ENCODE peak calls at places on chromosomes 12 and 14, in five cellular contexts. K is stomach, M is A549, W is uterus, I is upper lobe of left lung. Z is an unnamed sample.

GRCh38 chr12:111585619-111586135 is 13.4 kb downstream of the ATXN2 start:
- DNase-seq in I (no peak), M (no peak), K (no peak), W (no peak), Z (no peak)

GRCh38 chr12:53977596-53978464 is 3.1 kb upstream of the HOTAIR start:
- DNase-seq in W (no peak), M (no peak), K (no peak), I (no peak), Z (no peak)

GRCh38 chr14:99132821-99133562 is 139.0 kb downstream of the BCL11B start:
- DNase-seq in M (no peak), I (no peak), W (no peak), K (peak), Z (peak)

GRCh38 chr12:67689339-67689738 is 40.8 kb downstream of the DYRK2 start:
- DNase-seq in M (no peak), I (no peak), K (no peak), W (no peak), Z (no peak)

GRCh38 chr14:74218462-74218861 is 20.8 kb upstream of the VSX2 start:
- DNase-seq in I (no peak), W (no peak), M (no peak), K (no peak), Z (no peak)

GRCh38 chr14:75720828-75721227 is 59.8 kb downstream of the TTLL5 start:
- DNase-seq in M (no peak), K (peak), W (peak), I (no peak), Z (peak)

GRCh38 chr14:38248629-38249028 is 7.3 kb downstream of the CLEC14A start:
- DNase-seq in K (no peak), M (no peak), W (no peak), I (no peak), Z (no peak)

GRCh38 chr12:95820096-95820703 is 29.6 kb upstream of the NTN4 start:
- DNase-seq in K (peak), I (no peak), M (peak), W (peak), Z (peak)

GRCh38 chr12:66085213-66085612 is 45.3 kb downstream of the LLPH start:
- DNase-seq in M (no peak), K (no peak), I (no peak), W (no peak), Z (no peak)

GRCh38 chr12:66090157-66090556 is 40.4 kb downstream of the LLPH start:
- DNase-seq in I (no peak), W (no peak), M (no peak), K (no peak), Z (no peak)

GRCh38 chr12:66083766-66084165 is 46.8 kb downstream of the LLPH start:
- DNase-seq in M (no peak), W (no peak), I (no peak), K (no peak), Z (no peak)

GRCh38 chr12:66086001-66086400 is 44.5 kb downstream of the LLPH start:
- DNase-seq in W (no peak), I (no peak), M (no peak), K (no peak), Z (no peak)

DNA sequence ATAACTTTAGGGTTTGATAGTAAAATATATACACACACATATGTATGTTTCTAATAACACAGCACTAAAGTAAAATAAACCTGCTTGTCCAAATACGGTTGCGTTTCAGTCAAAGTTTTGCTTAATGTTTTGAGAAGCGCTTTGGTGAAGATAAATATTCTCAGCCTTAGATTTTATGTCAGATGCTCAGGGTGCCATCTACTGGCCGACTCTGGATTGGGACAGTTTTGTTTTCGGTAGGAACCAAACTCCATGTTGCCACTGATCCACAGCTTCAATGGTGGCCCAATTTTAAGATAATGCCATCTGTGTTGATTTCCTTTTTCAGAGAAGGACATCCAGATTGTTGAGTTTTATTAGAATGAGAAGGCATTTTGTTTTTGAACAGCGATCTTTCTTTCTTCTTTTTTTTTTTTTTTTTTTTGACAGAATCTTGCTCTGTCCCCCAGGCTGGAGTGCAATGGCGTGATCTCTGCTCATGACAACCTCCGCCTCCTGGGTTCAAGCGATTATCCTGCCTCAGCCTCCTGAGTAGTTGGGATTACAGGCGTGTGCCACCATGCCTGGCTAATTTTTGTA is 43.1 kb downstream of the LLPH start:
- DNase-seq in M (peak), K (peak), W (peak), I (no peak), Z (peak)
- TF ChIP-seq POLR2A in M (no peak), K (no peak), W (no peak), I (no peak), Z (no peak)

DNA sequence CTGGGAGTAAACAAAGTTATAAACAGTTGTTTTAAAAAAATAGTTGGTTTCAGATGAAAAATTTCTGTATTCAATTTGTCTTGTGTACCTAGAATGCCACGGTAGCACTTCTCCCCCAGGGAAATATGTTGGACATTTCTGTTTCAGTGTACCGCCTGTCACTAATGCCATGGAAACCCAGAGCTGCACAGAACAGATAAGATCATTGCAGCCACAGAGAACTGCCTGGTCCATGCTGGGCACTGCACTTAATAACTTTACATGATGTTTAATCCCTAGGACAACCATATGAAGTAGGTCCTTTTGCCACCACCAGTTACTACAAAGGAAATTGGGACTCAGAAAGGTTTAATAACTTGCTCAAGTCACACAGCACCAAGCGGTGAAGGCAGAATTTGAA is 253.4 kb upstream of the SRRM4 start:
- DNase-seq in M (no peak), K (no peak), I (no peak), W (no peak), Z (no peak)
- TF ChIP-seq POLR2A in M (no peak), K (no peak), I (no peak), W (no peak), Z (no peak)

GRCh38 chr12:57099062-57099714 is 10.3 kb downstream of the NAB2 start:
- DNase-seq in K (no peak), M (no peak), I (no peak), W (no peak), Z (no peak)
- TF ChIP-seq POLR2A in K (no peak), M (no peak), I (no peak), W (no peak), Z (no peak)

DNA sequence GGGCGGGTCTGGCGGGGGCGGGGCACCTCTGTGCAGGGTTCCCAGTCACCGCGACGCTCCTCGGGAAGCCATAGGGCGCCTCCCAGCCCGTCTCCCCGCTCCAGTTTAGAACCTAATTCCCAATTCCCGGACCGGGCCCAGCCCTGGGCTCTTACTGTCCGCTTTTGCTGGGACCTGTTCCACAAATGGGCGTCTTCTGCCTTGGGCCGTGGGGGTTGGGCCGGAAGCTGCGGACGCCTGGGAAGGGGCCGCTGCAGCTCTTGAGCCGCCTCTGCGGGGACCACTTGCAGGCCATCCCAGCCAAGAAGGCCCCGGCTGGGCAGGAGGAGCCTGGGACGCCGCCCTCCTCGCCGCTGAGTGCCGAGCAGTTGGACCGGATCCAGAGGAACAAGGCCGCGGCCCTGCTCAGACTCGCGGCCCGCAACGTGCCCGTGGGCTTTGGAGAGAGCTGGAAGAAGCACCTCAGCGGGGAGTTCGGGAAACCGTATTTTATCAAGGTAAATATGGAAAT is 800 bp downstream of the UNG start:
- DNase-seq in K (peak), M (peak), W (no peak), I (peak), Z (no peak)
- TF ChIP-seq POLR2A in K (no peak), M (no peak), W (peak), I (no peak), Z (peak)

GRCh38 chr14:92121670-92122350 is at the start of the genes CPSF2 and NDUFB1:
- DNase-seq in M (peak), K (peak), I (peak), W (peak), Z (peak)
- TF ChIP-seq POLR2A in M (peak), K (no peak), I (no peak), W (peak), Z (peak)

DNA sequence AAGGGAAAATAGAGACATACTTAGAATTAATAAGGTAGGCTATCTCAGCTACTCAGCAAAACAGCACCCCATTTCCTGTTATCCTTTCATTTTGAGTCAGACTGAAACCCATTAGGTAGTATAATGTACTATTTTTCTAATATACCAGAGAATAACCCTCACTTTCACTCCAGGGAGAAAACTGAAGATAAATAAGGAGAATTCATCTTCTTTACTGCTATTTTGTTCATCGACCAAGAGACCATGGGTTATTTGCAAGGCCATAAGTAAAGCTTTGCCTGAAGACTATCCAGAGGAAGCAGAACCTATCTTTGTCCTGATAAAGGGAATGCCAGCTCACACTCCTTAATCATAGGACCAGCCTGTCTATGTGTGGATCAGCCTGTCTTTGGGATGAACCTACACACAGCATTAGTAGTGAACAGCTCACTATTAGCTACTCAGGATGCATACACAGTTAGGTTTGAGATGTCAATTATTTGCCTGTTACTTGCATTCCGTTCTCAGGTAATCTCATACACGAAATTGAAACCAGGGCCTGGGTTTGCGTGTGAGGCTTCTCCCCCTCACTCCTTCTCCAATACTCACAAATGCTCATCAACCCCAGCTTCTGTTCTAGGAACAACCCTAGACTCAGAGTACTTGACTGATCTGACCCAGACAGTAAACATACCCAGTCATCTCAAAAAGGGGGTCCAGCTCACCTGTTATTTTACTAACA is 124.4 kb downstream of the DAD1 start:
- DNase-seq in M (no peak), I (no peak), K (no peak), W (no peak), Z (no peak)
- TF ChIP-seq POLR2A in M (no peak), I (no peak), K (no peak), W (no peak), Z (no peak)